ENCODE peak calls at places on chromosome 20, in five cellular contexts. One of them, this sample, is unnamed.

GRCh38 chr20:58870293-58871014 is 17.9 kb downstream of the GNAS start:
- DNase-seq in LoVo: peak; percentile 68
- DNase-seq in NCI-H524: peak; percentile 30
- DNase-seq in choroid plexus epithelial cell: peak; percentile 60
- DNase-seq in GM04504: no peak
- DNase-seq in this sample: peak; percentile 30

GRCh38 chr20:46487628-46488027 is 25.7 kb downstream of the ZNF334 start:
- DNase-seq in choroid plexus epithelial cell: no peak
- DNase-seq in NCI-H524: no peak
- DNase-seq in GM04504: no peak
- DNase-seq in LoVo: no peak
- DNase-seq in this sample: no peak

GRCh38 chr20:46562373-46563169 is 12.1 kb upstream of the OCSTAMP start:
- DNase-seq in LoVo: peak; percentile 62
- DNase-seq in choroid plexus epithelial cell: peak; percentile 81
- DNase-seq in NCI-H524: peak; percentile 53
- DNase-seq in GM04504: peak; percentile 27
- DNase-seq in this sample: peak; percentile 49

GRCh38 chr20:41231850-41232249 is 85.7 kb downstream of the ZHX3 start:
- DNase-seq in NCI-H524: no peak
- DNase-seq in choroid plexus epithelial cell: no peak
- DNase-seq in GM04504: no peak
- DNase-seq in LoVo: no peak
- DNase-seq in this sample: no peak

GRCh38 chr20:16732506-16733152 is 2.8 kb downstream of the SNRPB2 start:
- DNase-seq in NCI-H524: no peak
- DNase-seq in choroid plexus epithelial cell: no peak
- DNase-seq in GM04504: no peak
- DNase-seq in LoVo: no peak
- DNase-seq in this sample: no peak

GRCh38 chr20:60057123-60057865 is 99.1 kb downstream of the CDH26 start:
- DNase-seq in NCI-H524: peak; percentile 53
- DNase-seq in LoVo: peak; percentile 56
- DNase-seq in choroid plexus epithelial cell: peak; percentile 73
- DNase-seq in GM04504: peak; percentile 35
- DNase-seq in this sample: peak; percentile 52

GRCh38 chr20:34479627-34480026 is 36.6 kb upstream of the DYNLRB1 start:
- DNase-seq in NCI-H524: no peak
- DNase-seq in choroid plexus epithelial cell: no peak
- DNase-seq in GM04504: no peak
- DNase-seq in LoVo: no peak
- DNase-seq in this sample: no peak

GRCh38 chr20:5920581-5920980 is 29.8 kb downstream of the TRMT6 start:
- DNase-seq in GM04504: no peak
- DNase-seq in NCI-H524: peak; percentile 98
- DNase-seq in choroid plexus epithelial cell: no peak
- DNase-seq in LoVo: no peak
- DNase-seq in this sample: no peak

GRCh38 chr20:35478804-35479472 is 23.5 kb downstream of the CEP250 start:
- DNase-seq in LoVo: no peak
- DNase-seq in NCI-H524: no peak
- DNase-seq in choroid plexus epithelial cell: peak; percentile 67
- DNase-seq in GM04504: no peak
- DNase-seq in this sample: no peak

GRCh38 chr20:63568986-63569949 is 4.8 kb downstream of the HELZ2 start:
- DNase-seq in GM04504: no peak
- DNase-seq in choroid plexus epithelial cell: no peak
- DNase-seq in LoVo: no peak
- DNase-seq in NCI-H524: no peak
- DNase-seq in this sample: no peak

GRCh38 chr20:32432277-32432676 is 74.1 kb downstream of the ASXL1 start:
- DNase-seq in NCI-H524: no peak
- DNase-seq in choroid plexus epithelial cell: no peak
- DNase-seq in GM04504: no peak
- DNase-seq in LoVo: no peak
- DNase-seq in this sample: no peak

GRCh38 chr20:5614506-5614905 is 135.7 kb upstream of the SHLD1 start:
- DNase-seq in choroid plexus epithelial cell: no peak
- DNase-seq in LoVo: no peak
- DNase-seq in NCI-H524: peak; percentile 12
- DNase-seq in GM04504: no peak
- DNase-seq in this sample: no peak

GRCh38 chr20:44109951-44110361 is 77.0 kb downstream of the JPH2 start:
- DNase-seq in GM04504: no peak
- DNase-seq in NCI-H524: no peak
- DNase-seq in choroid plexus epithelial cell: peak; percentile 13
- DNase-seq in LoVo: no peak
- DNase-seq in this sample: no peak

GRCh38 chr20:20370087-20370575 is 2.2 kb downstream of the INSM1 start:
- DNase-seq in NCI-H524: peak; percentile 41
- DNase-seq in choroid plexus epithelial cell: peak; percentile 12
- DNase-seq in GM04504: no peak
- DNase-seq in LoVo: no peak
- DNase-seq in this sample: no peak

GRCh38 chr20:43842126-43843020 is 72.3 kb upstream of the TOX2 start:
- DNase-seq in choroid plexus epithelial cell: no peak
- DNase-seq in LoVo: no peak
- DNase-seq in GM04504: no peak
- DNase-seq in NCI-H524: no peak
- DNase-seq in this sample: no peak

GRCh38 chr20:63574156-63574828 is at the start of gene HELZ2:
- DNase-seq in NCI-H524: no peak
- DNase-seq in choroid plexus epithelial cell: peak; percentile 63
- DNase-seq in GM04504: peak; percentile 44
- DNase-seq in LoVo: peak; percentile 81
- DNase-seq in this sample: peak; percentile 54

GRCh38 chr20:25195962-25196700 is 619 bp downstream of the ENTPD6 start:
- DNase-seq in GM04504: no peak
- DNase-seq in NCI-H524: no peak
- DNase-seq in choroid plexus epithelial cell: no peak
- DNase-seq in LoVo: peak; percentile 55
- DNase-seq in this sample: no peak

GRCh38 chr20:25623225-25623735 is 534 bp downstream of the NANP start:
- DNase-seq in LoVo: no peak
- DNase-seq in GM04504: no peak
- DNase-seq in choroid plexus epithelial cell: peak; percentile 34
- DNase-seq in NCI-H524: no peak
- DNase-seq in this sample: peak; percentile 49

GRCh38 chr20:59992531-59992930 is 34.3 kb downstream of the CDH26 start:
- DNase-seq in GM04504: no peak
- DNase-seq in choroid plexus epithelial cell: no peak
- DNase-seq in NCI-H524: no peak
- DNase-seq in LoVo: no peak
- DNase-seq in this sample: peak; percentile 50

GRCh38 chr20:59146801-59147118 is 16.9 kb upstream of the ZNF831 start:
- DNase-seq in LoVo: no peak
- DNase-seq in GM04504: no peak
- DNase-seq in choroid plexus epithelial cell: no peak
- DNase-seq in NCI-H524: no peak
- DNase-seq in this sample: no peak

GRCh38 chr20:40798066-40798465 is 109.0 kb upstream of the MAFB start:
- DNase-seq in GM04504: no peak
- DNase-seq in choroid plexus epithelial cell: no peak
- DNase-seq in NCI-H524: no peak
- DNase-seq in LoVo: no peak
- DNase-seq in this sample: no peak

GRCh38 chr20:7094438-7094997 is 327.0 kb downstream of the BMP2 start:
- DNase-seq in NCI-H524: peak; percentile 47
- DNase-seq in GM04504: no peak
- DNase-seq in choroid plexus epithelial cell: peak; percentile 72
- DNase-seq in LoVo: peak; percentile 23
- DNase-seq in this sample: peak; percentile 31

GRCh38 chr20:45911486-45912343 is at the start of gene PLTP:
- DNase-seq in GM04504: no peak
- DNase-seq in NCI-H524: peak; percentile 63
- DNase-seq in LoVo: no peak
- DNase-seq in choroid plexus epithelial cell: peak; percentile 82
- DNase-seq in this sample: no peak

GRCh38 chr20:63641792-63642517 is 11.3 kb downstream of the STMN3 start:
- DNase-seq in NCI-H524: peak; percentile 56
- DNase-seq in choroid plexus epithelial cell: peak; percentile 85
- DNase-seq in LoVo: peak; percentile 86
- DNase-seq in GM04504: peak; percentile 41
- DNase-seq in this sample: peak; percentile 38

GRCh38 chr20:23920936-23921335 is 41.4 kb upstream of the CST5 start:
- DNase-seq in choroid plexus epithelial cell: no peak
- DNase-seq in LoVo: no peak
- DNase-seq in NCI-H524: peak; percentile 98
- DNase-seq in GM04504: no peak
- DNase-seq in this sample: no peak